ENCODE peak calls at places on chromosome 11, in ten cellular contexts. P is WTC11; M is BJ; J is astrocyte of the cerebellum; V is iPS DF 19.7; B is NCI-H146; D is naive B cell; W is T-helper 1 cell; R is NCI-H1092; E is stimulated activated CD4-positive, alpha-beta T cell treated with anti-CD3 and anti-CD28 coated beads, TNF-alpha, amount 100 ng/mL, for 24 hours. A is an unnamed sample.

GRCh38 chr11:1168721-1169161 is 11.0 kb downstream of the MUC5AC start:
- DNase-seq in P (no peak), M (no peak), J (no peak), V (no peak), B (no peak), D (no peak), W (no peak), R (no peak), E (no peak), A (no peak)

GRCh38 chr11:94405062-94405461 is 3.8 kb upstream of the GPR83 start:
- DNase-seq in P (no peak), M (no peak), J (no peak), V (no peak), B (no peak), D (no peak), W (no peak), R (no peak), E (no peak), A (no peak)

GRCh38 chr11:130674686-130675085 is 226.2 kb downstream of the ADAMTS15 start:
- DNase-seq in P (no peak), M (no peak), J (no peak), V (no peak), B (no peak), D (no peak), W (no peak), R (no peak), E (no peak), A (no peak)

GRCh38 chr11:117313103-117313502 is 3.0 kb downstream of the BACE1 start:
- DNase-seq in P (no peak), M (no peak), J (no peak), V (no peak), B (no peak), D (no peak), W (no peak), R (no peak), E (no peak), A (no peak)

GRCh38 chr11:40421187-40421586 is 1038.3 kb downstream of the LRRC4C start:
- DNase-seq in P (no peak), M (no peak), J (no peak), V (no peak), B (no peak), D (no peak), W (no peak), R (no peak), E (no peak), A (no peak)

GRCh38 chr11:125343732-125344131 is 152.3 kb downstream of the FEZ1 start:
- DNase-seq in P (no peak), M (no peak), J (no peak), V (no peak), B (no peak), D (no peak), W (no peak), R (no peak), E (no peak), A (no peak)

GRCh38 chr11:125141686-125142535 is 22.6 kb upstream of the PKNOX2 start:
- DNase-seq in P (peak), M (no peak), J (no peak), V (peak), B (peak), D (peak), W (peak), R (peak), E (peak), A (peak)

GRCh38 chr11:9254416-9254815 is 10.7 kb downstream of the DENND5A start:
- DNase-seq in P (no peak), M (peak), J (no peak), V (no peak), B (no peak), D (no peak), W (no peak), R (no peak), E (no peak), A (no peak)

GRCh38 chr11:121625784-121626506 is 173.2 kb upstream of the SORL1-AS1 start:
- DNase-seq in P (no peak), M (no peak), J (peak), V (no peak), B (no peak), D (no peak), W (no peak), R (no peak), E (no peak), A (no peak)

GRCh38 chr11:114099392-114100178 is 40.1 kb downstream of the ZBTB16 start:
- DNase-seq in P (no peak), M (no peak), J (no peak), V (no peak), B (no peak), D (no peak), W (no peak), R (no peak), E (no peak), A (peak)

GRCh38 chr11:117468888-117469287 is 141.2 kb downstream of the CEP164 start:
- DNase-seq in P (peak), M (no peak), J (no peak), V (no peak), B (no peak), D (no peak), W (no peak), R (no peak), E (no peak), A (peak)

GRCh38 chr11:102476069-102476468 is 23.5 kb upstream of the TMEM123 start:
- DNase-seq in P (no peak), M (no peak), J (no peak), V (no peak), B (no peak), D (no peak), W (no peak), R (no peak), E (no peak), A (no peak)

GRCh38 chr11:126716456-126717083 is 284.0 kb downstream of the KIRREL3 start:
- DNase-seq in P (peak), M (no peak), J (peak), V (no peak), B (peak), D (no peak), W (no peak), R (peak), E (peak), A (peak)

GRCh38 chr11:67022341-67022933 is 497 bp upstream of the SYT12 start:
- DNase-seq in P (no peak), M (no peak), J (no peak), V (no peak), B (peak), D (no peak), W (no peak), R (peak), E (no peak), A (no peak)

GRCh38 chr11:65445101-65445603 is 22.6 kb downstream of the NEAT1 start:
- DNase-seq in P (no peak), M (no peak), J (no peak), V (no peak), B (no peak), D (no peak), W (no peak), R (no peak), E (no peak), A (no peak)

GRCh38 chr11:7905961-7906429 is 25.1 kb downstream of the OR10A6 start:
- DNase-seq in P (no peak), M (no peak), J (no peak), V (no peak), B (no peak), D (no peak), W (no peak), R (no peak), E (no peak), A (no peak)

GRCh38 chr11:5690736-5691135 is 1.1 kb downstream of the TRIM22 start:
- DNase-seq in P (no peak), M (no peak), J (no peak), V (no peak), B (no peak), D (no peak), W (no peak), R (no peak), E (no peak), A (no peak)

GRCh38 chr11:74037309-74037708 is 28.4 kb upstream of the UCP3 start:
- DNase-seq in P (no peak), M (no peak), J (peak), V (no peak), B (no peak), D (no peak), W (no peak), R (no peak), E (no peak), A (peak)

A was measured in DMS53.